ENCODE peak calls at places on chromosomes 11 and 22, in five cellular contexts. D, V, P, Y and J are unnamed samples.

GRCh38 chr11:46285594-46286033 is 8.2 kb downstream of the CREB3L1 start:
- DNase-seq in P (no peak), V (no peak), Y (no peak), D (no peak), J (no peak)

GRCh38 chr11:106152824-106153223 is 75.4 kb downstream of the AASDHPPT start:
- DNase-seq in D (no peak), P (no peak), Y (no peak), V (no peak), J (no peak)

GRCh38 chr11:86510674-86511073 is 136.0 kb downstream of the CCDC81 start:
- DNase-seq in Y (no peak), V (no peak), D (no peak), P (no peak), J (no peak)

GRCh38 chr11:122808494-122808893 is 29.8 kb upstream of the CRTAM start:
- DNase-seq in Y (no peak), P (no peak), V (no peak), D (peak), J (no peak)

GRCh38 chr11:1271002-1271401 is 38.4 kb downstream of the TOLLIP start:
- DNase-seq in V (peak), D (no peak), Y (no peak), P (no peak), J (no peak)

GRCh38 chr22:31917227-31917921 is 27.0 kb upstream of the YWHAH start:
- DNase-seq in D (no peak), Y (no peak), P (peak), V (no peak), J (no peak)

GRCh38 chr11:21007297-21007696 is 337.9 kb downstream of the NELL1 start:
- DNase-seq in P (no peak), Y (no peak), V (no peak), D (no peak), J (no peak)

GRCh38 chr11:121889168-121889567 is 226.8 kb downstream of the BLID start:
- DNase-seq in D (no peak), Y (no peak), P (no peak), V (no peak), J (no peak)

GRCh38 chr11:132653237-132653636 is 879.1 kb downstream of the OPCML start:
- DNase-seq in Y (no peak), V (no peak), P (no peak), D (no peak), J (no peak)

GRCh38 chr11:19715373-19715772 is 2.7 kb downstream of the NAV2 start:
- DNase-seq in V (no peak), D (no peak), P (peak), Y (no peak), J (no peak)

GRCh38 chr22:46068908-46069481 is 81.3 kb upstream of the PPARA start:
- DNase-seq in P (peak), D (peak), V (peak), Y (no peak), J (no peak)

GRCh38 chr22:48070760-48071159 is 1308.3 kb downstream of the TBC1D22A start:
- DNase-seq in Y (no peak), P (no peak), D (no peak), V (no peak), J (no peak)

GRCh38 chr22:46652930-46653331 is 32.7 kb downstream of the GRAMD4 start:
- DNase-seq in D (peak), P (no peak), V (no peak), Y (no peak), J (no peak)

GRCh38 chr22:40818747-40819662 is at the start of gene SLC25A17:
- DNase-seq in V (peak), Y (peak), P (peak), D (peak), J (peak)
- TF ChIP-seq POLR2A in V (no peak), Y (peak), P (peak), D (no peak), J (peak)

DNA sequence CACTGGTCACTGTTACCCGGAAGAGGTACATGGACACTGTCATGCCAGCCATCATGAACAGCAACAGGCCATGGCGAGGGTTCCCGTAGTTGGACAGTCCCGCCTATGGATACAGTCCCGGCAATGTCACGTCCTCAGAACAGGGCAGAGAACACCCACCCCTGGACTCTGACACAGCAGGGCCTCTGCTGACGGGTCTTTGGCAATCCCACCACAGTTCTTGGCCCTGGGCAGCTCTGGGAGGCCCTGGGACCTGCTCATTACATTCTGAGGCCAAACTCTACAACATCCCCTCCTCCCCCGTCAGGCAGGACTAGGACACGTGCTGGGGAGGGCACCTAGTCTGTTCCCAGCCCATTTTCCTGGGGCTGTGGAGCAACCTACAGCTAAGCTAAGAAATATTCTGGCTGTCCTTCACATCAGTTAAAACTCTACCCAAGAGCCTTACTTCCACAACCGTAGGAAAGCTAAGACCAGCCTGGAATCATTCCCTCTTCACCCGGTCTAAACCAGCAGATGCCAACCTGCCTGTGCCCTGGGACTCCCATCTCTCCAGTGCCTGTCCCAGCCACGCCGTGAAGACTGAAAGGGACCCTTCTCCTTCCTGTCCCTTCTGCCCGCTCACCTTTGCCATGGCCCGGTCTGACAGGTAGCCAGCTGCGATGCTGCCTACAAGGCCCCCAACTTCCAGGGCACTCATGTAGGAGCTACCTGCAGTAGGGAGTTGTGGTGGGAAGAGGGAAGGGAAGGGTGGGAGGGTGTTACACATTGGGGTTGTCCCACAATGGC is 4.5 kb downstream of the SLC37A4 start:
- DNase-seq in D (no peak), P (peak), V (peak), Y (no peak), J (no peak)
- TF ChIP-seq POLR2A in D (no peak), P (peak), V (no peak), Y (no peak), J (no peak)

GRCh38 chr11:17389205-17389956 is 922 bp upstream of the KCNJ11 start:
- DNase-seq in Y (peak), D (peak), V (peak), P (peak), J (peak)
- TF ChIP-seq POLR2A in Y (no peak), D (no peak), V (no peak), P (no peak), J (no peak)

GRCh38 chr22:22019659-22020424 is 37.3 kb upstream of the TOP3B start:
- DNase-seq in D (no peak), P (no peak), V (no peak), Y (no peak), J (no peak)
- TF ChIP-seq POLR2A in D (no peak), P (no peak), V (no peak), Y (no peak), J (no peak)

DNA sequence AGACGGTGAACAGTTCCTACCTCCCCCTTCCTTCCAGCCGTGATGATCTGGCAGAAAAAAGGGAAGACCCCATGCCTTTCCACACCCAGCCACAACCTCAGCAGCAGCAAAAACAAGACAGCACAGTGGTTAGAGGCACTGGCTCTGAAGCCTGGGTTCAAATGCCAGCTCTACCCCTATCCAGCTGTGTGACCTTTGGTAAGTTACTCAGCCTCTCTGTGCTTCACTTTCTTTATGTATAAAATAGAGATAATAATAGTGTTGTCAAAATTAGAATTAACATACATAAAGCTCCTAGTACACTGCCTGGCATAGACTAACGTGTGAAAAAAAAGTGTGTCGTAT is 4.2 kb downstream of the NRXN2 start:
- DNase-seq in Y (no peak), V (no peak), D (no peak), P (no peak), J (no peak)
- TF ChIP-seq POLR2A in Y (no peak), V (no peak), D (no peak), P (no peak), J (no peak)